ENCODE peak calls at places on chromosomes 1 and 21, in five cellular contexts. L is tibial nerve, B is GM23338, T is psoas muscle, F is fibroblast of lung. V is an unnamed sample. For H3K27me3, the result is how much of the 10 kb centered on the place peaks cover.

GRCh38 chr1:81635816-81636215 is 164.9 kb upstream of the ADGRL2 start:
- DNase-seq in F (peak), L (no peak), T (no peak), B (no peak), V (no peak)

GRCh38 chr1:100584761-100585745 is 47.1 kb downstream of the GPR88 start:
- DNase-seq in T (no peak), F (peak), B (no peak), L (no peak), V (no peak)

GRCh38 chr1:184030433-184031126 is 6.9 kb downstream of the COLGALT2 start:
- DNase-seq in L (no peak), T (no peak), F (no peak), B (no peak), V (no peak)

GRCh38 chr1:233695901-233696300 is 82.0 kb downstream of the KCNK1 start:
- DNase-seq in B (no peak), L (no peak), F (no peak), T (no peak), V (no peak)

GRCh38 chr1:9942399-9942938 is 722 bp downstream of the LZIC start:
- DNase-seq in B (peak), L (peak), T (no peak), F (peak), V (no peak)

GRCh38 chr1:248421384-248421783 is 18.5 kb downstream of the OR2T1 start:
- DNase-seq in T (no peak), B (peak), F (peak), L (no peak), V (no peak)

GRCh38 chr1:39490596-39491145 is 765 bp upstream of the BMP8A start:
- DNase-seq in T (no peak), B (peak), F (no peak), L (no peak), V (no peak)

GRCh38 chr1:220696863-220697231 is 6.7 kb downstream of the C1orf115 start:
- DNase-seq in F (peak), B (no peak), L (no peak), T (no peak), V (no peak)

GRCh38 chr21:15849161-15849560 is 119.4 kb downstream of the USP25 start:
- DNase-seq in F (no peak), B (no peak), L (no peak), T (no peak), V (no peak)

GRCh38 chr1:235888119-235888643 is 21.5 kb upstream of the LYST start:
- DNase-seq in F (no peak), T (no peak), L (no peak), B (no peak), V (peak)

GRCh38 chr1:7012461-7012924 is 227.2 kb downstream of the CAMTA1 start:
- DNase-seq in F (no peak), L (no peak), T (no peak), B (no peak), V (no peak)

GRCh38 chr1:15033264-15033663 is 120.3 kb upstream of the TMEM51 start:
- DNase-seq in T (no peak), L (no peak), B (no peak), F (peak), V (no peak)

GRCh38 chr21:16409341-16409740 is 679.6 kb downstream of the USP25 start:
- DNase-seq in B (no peak), L (no peak), T (no peak), F (peak), V (no peak)

GRCh38 chr1:175520186-175520585 is 223.2 kb downstream of the TNR start:
- DNase-seq in F (peak), L (peak), T (no peak), B (no peak), V (no peak)

GRCh38 chr1:69824932-69825331 is 257.2 kb downstream of the LRRC7 start:
- DNase-seq in F (no peak), T (peak), L (no peak), B (no peak), V (no peak)

GRCh38 chr1:155261401-155261887 is 716 bp downstream of the SCAMP3 start:
- DNase-seq in L (no peak), T (no peak), B (no peak), F (no peak), V (no peak)

GRCh38 chr1:224626042-224626441 is 9.9 kb downstream of the CNIH3 start:
- DNase-seq in F (peak), T (no peak), B (no peak), L (no peak), V (no peak)

GRCh38 chr1:86068841-86069756 is 87.5 kb downstream of the COL24A1 start:
- DNase-seq in L (no peak), T (no peak), F (peak), B (no peak), V (no peak)

GRCh38 chr1:207805841-207806421 is 54.1 kb downstream of the CD46 start:
- DNase-seq in T (peak), B (no peak), L (peak), F (peak), V (no peak)

GRCh38 chr1:218284377-218284916 is 646 bp upstream of the RRP15 start:
- DNase-seq in T (no peak), L (peak), F (no peak), B (peak), V (no peak)

GRCh38 chr1:47658161-47658920 is 220.5 kb downstream of the FOXD2 start:
- DNase-seq in T (no peak), B (no peak), F (no peak), L (no peak), V (no peak)

GRCh38 chr1:192538407-192539311 is 36.9 kb upstream of the RGS1 start:
- DNase-seq in T (no peak), L (no peak), F (peak), B (no peak), V (no peak)

GRCh38 chr1:234978397-234979291 is 150.0 kb downstream of the TOMM20 start:
- DNase-seq in B (no peak), L (peak), F (peak), T (peak), V (peak)

GRCh38 chr1:30807318-30808066 is 49.9 kb upstream of the LAPTM5 start:
- DNase-seq in B (no peak), F (no peak), T (peak), L (no peak), V (no peak)

GRCh38 chr1:160064164-160064563 is 5.8 kb downstream of the KCNJ10 start:
- DNase-seq in B (no peak), L (no peak), T (no peak), F (no peak), V (no peak)

GRCh38 chr1:224795591-224795990 is 133.9 kb upstream of the DNAH14 start:
- DNase-seq in L (no peak), B (no peak), T (no peak), F (no peak), V (no peak)

GRCh38 chr1:24253569-24253968 is 65.6 kb upstream of the GRHL3 start:
- DNase-seq in B (peak), F (no peak), T (no peak), L (no peak), V (no peak)

GRCh38 chr1:117674521-117675400 is 68.9 kb downstream of the TENT5C start:
- DNase-seq in F (peak), B (no peak), T (no peak), L (no peak), V (peak)

GRCh38 chr1:87478231-87478630 is 149.6 kb downstream of the LMO4 start:
- DNase-seq in B (peak), T (no peak), L (peak), F (peak), V (no peak)

GRCh38 chr1:223844521-223844961 is 1.2 kb downstream of the TP53BP2 start:
- DNase-seq in B (no peak), F (no peak), T (no peak), L (no peak), V (no peak)

GRCh38 chr21:42225571-42226155 is 6.7 kb downstream of the ABCG1 start:
- DNase-seq in F (no peak), B (no peak), T (no peak), L (no peak), V (no peak)

GRCh38 chr1:201917362-201918033 is 28.8 kb downstream of the SHISA4 start:
- DNase-seq in L (peak), F (peak), T (no peak), B (no peak), V (no peak)

GRCh38 chr21:32819702-32820101 is 48.1 kb upstream of the PAXBP1 start:
- DNase-seq in L (peak), T (peak), B (no peak), F (peak), V (no peak)

DNA sequence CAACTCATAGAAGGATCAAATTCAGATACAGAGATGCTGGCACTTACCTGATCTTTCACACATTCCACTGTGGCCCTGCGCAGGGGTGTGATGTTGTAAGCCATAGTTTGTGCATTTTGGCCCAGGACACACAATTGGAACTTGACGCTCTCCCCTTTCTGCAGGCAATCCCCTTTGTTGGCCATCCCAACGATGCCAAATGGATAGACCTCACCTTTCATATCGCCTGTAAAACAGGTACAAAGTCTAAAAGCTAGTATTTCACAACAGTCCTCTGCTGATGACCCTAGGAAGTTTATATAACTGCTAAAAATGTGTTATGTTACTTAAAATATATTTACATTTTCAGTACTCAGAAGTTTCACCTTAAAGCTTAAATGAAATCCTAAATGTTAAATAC is 3.9 kb upstream of the NRAS start:
- DNase-seq in B (no peak), L (no peak), T (no peak), F (no peak), V (no peak)
- H3K27ac ChIP-seq in B (no peak), L (no peak), T (peak), F (no peak), V (no peak)

DNA sequence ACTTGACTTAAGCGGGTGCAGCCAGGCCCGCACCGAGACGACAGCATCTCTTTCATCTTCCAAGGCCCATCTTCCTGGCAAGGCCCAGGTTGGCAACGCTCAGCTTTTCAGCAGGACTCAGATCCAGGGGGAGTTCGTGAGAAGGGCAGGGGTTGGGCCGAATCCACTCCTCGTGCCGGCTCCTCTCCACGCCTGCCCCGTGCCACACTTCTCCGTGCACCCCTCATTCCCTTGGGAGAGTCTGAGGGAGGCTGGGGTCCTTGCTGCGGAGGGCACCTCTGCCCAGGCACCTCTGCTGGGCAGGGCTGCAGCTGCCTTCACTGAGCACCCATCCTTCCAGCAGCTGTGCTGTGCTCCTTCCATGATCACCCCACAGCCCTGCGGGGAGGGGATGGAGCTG is 22.3 kb downstream of the PRDM16 start:
- DNase-seq in B (no peak), L (no peak), T (no peak), F (no peak), V (no peak)
- H3K27me3 ChIP-seq in B (under half), L (under half), T (under half), F (under half), V (under half)

GRCh38 chr21:44990921-44991320 is 51.1 kb downstream of the SLX9 start:
- DNase-seq in L (no peak), B (no peak), T (peak), F (no peak), V (no peak)
- H3K4me3 ChIP-seq in L (no peak), B (no peak), T (no peak), F (no peak), V (no peak)

GRCh38 chr1:228175316-228176023 is 9.9 kb downstream of the IBA57 start:
- DNase-seq in F (no peak), T (no peak), L (no peak), B (no peak), V (no peak)

GRCh38 chr1:228177936-228178710 is 12.5 kb downstream of the IBA57 start:
- DNase-seq in T (no peak), L (no peak), B (no peak), F (no peak), V (no peak)

GRCh38 chr1:228176024-228176395 is 10.4 kb downstream of the IBA57 start:
- DNase-seq in B (no peak), F (no peak), L (no peak), T (no peak), V (no peak)

GRCh38 chr1:228176461-228177182 is 11.0 kb downstream of the IBA57 start:
- DNase-seq in T (no peak), F (no peak), B (no peak), L (no peak), V (no peak)

DNA sequence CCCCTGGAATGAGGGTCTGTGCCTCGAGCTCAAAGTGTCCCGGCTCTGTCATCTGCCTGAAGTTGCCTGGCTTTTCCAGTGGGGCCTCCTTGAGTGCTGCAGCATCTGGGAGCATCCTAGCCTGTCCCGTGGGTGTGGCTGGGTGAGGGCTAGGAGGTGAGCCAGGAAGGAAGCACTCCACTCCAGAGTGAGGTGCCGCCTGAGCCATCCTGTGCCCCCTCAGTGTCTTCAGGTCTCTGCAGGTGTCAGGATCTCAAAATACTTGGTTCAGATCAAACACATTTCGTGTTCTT is 11.5 kb downstream of the IBA57 start:
- DNase-seq in T (no peak), F (no peak), B (no peak), L (no peak), V (no peak)
- H3K27ac ChIP-seq in T (no peak), F (no peak), B (no peak), L (no peak), V (no peak)

DNA sequence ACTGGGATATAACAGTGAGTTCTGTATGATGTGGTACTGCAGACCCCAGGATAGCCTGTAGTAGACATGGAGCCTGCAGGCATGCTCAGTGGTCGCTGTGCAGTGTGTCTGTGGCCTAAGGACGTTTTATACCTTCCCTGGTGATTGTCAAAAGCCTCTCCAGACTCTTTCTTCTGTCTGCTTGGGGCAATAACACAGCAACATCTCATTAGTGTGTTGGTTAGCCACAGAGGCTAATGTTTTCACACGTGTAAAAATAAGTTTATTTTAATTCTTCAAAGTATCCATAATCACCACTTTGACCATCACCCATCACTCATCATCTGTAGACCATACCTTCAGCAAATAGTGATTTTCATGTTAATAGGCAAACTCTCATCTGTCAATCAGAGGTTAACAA is at the start of gene KRTAP24-1:
- DNase-seq in T (no peak), L (no peak), B (no peak), F (no peak), V (no peak)
- H3K27me3 ChIP-seq in T (under half), L (under half), B (under half), F (under half), V (under half)

DNA sequence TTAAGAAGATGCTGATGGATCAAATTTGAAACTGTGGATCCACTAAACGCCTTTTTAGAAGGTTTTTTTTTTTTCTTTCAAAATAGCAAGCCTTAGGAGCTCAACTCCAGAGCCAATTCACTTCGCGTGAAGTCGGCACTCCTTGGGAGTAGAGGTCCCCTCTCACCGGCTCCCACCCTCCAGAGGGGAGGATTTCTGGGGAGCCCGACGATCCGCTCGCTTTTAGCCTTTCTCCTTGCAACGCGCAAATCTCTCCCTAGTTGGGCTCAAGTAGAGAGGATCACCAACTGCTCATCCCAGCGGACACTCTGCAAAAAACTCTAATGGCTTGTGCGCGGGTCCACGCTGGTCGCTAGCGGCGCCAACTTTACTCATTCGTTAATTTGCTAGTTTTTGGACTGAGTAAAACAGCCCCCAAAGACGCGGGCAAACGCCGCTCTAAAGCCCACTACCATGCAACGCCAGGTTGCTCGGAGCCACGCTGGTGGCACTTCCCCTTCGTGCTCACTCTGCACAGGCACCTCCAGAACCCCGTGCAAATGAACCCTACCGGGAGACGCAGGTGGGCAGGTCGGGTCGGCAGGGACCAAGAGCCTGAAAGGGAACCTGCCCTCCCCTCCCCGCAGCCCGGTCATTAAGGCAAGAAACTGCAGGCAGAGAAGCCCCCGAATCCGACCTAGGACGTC is 1.1 kb downstream of the PLD5 start:
- DNase-seq in F (no peak), T (no peak), L (no peak), B (peak), V (no peak)
- H3K4me3 ChIP-seq in F (peak), T (peak), L (peak), B (peak), V (no peak)

V was measured in CD8-positive, alpha-beta T cell.